ENCODE peak calls at places on chromosomes 7 and 10, in five cellular contexts. K is fibroblast of pulmonary artery, V is H7, I is thoracic aorta, M is foreskin fibroblast. A is an unnamed sample.

GRCh38 chr10:96632974-96633373 is 46.2 kb upstream of the TM9SF3 start:
- DNase-seq in K (no peak), V (no peak), I (no peak), M (no peak), A (no peak)

GRCh38 chr10:110355181-110355831 is 50.6 kb upstream of the SMNDC1 start:
- DNase-seq in K (no peak), V (no peak), I (no peak), M (no peak), A (no peak)

GRCh38 chr10:21208666-21209316 is 311.7 kb upstream of the NEBL start:
- DNase-seq in K (no peak), V (no peak), I (no peak), M (no peak), A (no peak)

GRCh38 chr7:18087031-18087686 is 59.5 kb upstream of the PRPS1L1 start:
- DNase-seq in K (peak; percentile 15), V (peak; percentile 55), I (no peak), M (no peak), A (peak; percentile 50)

GRCh38 chr7:101125989-101126650 is 784 bp upstream of the SERPINE1 start:
- DNase-seq in K (peak; percentile 94), V (no peak), I (no peak), M (peak; percentile 61), A (no peak)

GRCh38 chr7:957418-958220 is 3.1 kb upstream of the ADAP1 start:
- DNase-seq in K (no peak), V (peak; percentile 85), I (no peak), M (no peak), A (peak; percentile 60)

GRCh38 chr7:128732521-128733277 is 6.5 kb upstream of the CALU start:
- DNase-seq in K (no peak), V (no peak), I (no peak), M (no peak), A (no peak)

GRCh38 chr7:126040114-126041045 is 1110.8 kb upstream of the POT1 start:
- DNase-seq in K (no peak), V (peak; percentile 4), I (no peak), M (no peak), A (peak; percentile 34)

GRCh38 chr7:105776068-105776790 is 100.2 kb downstream of the ATXN7L1 start:
- DNase-seq in K (peak; percentile 96), V (peak; percentile 73), I (peak; percentile 9), M (peak; percentile 100), A (peak; percentile 51)

GRCh38 chr7:26614503-26614902 is 249.9 kb downstream of the SKAP2 start:
- DNase-seq in K (no peak), V (peak; percentile 41), I (no peak), M (no peak), A (no peak)

GRCh38 chr10:48523820-48524758 is 80.8 kb downstream of the ARHGAP22 start:
- DNase-seq in K (peak; percentile 21), V (peak; percentile 95), I (no peak), M (no peak), A (peak; percentile 74)

GRCh38 chr7:128017460-128017859 is 13.8 kb downstream of the LRRC4 start:
- DNase-seq in K (no peak), V (no peak), I (no peak), M (no peak), A (no peak)

GRCh38 chr7:105365541-105366534 is 22.9 kb downstream of the SRPK2 start:
- DNase-seq in K (peak; percentile 14), V (no peak), I (no peak), M (no peak), A (no peak)

GRCh38 chr7:94336009-94336408 is 58.7 kb upstream of the COL1A2 start:
- DNase-seq in K (no peak), V (no peak), I (no peak), M (no peak), A (no peak)

GRCh38 chr10:31134303-31134928 is 102.8 kb upstream of the ZNF438 start:
- DNase-seq in K (peak; percentile 84), V (no peak), I (no peak), M (peak; percentile 42), A (no peak)

GRCh38 chr10:97072851-97073665 is 112.7 kb downstream of the SLIT1 start:
- DNase-seq in K (peak; percentile 83), V (peak; percentile 91), I (peak; percentile 38), M (peak; percentile 72), A (peak; percentile 83)

GRCh38 chr10:89373916-89374711 is 3.7 kb upstream of the IFIT1B start:
- DNase-seq in K (peak; percentile 96), V (no peak), I (peak; percentile 73), M (peak; percentile 97), A (no peak)

GRCh38 chr7:151062399-151063211 is 3.2 kb downstream of the SLC4A2 start:
- DNase-seq in K (peak; percentile 52), V (peak; percentile 99), I (no peak), M (no peak), A (peak; percentile 88)

GRCh38 chr10:106537866-106538265 is 626.6 kb downstream of the SORCS1 start:
- DNase-seq in K (no peak), V (no peak), I (no peak), M (no peak), A (no peak)

GRCh38 chr10:70714961-70715360 is 42.7 kb downstream of the ADAMTS14 start:
- DNase-seq in K (no peak), V (no peak), I (no peak), M (no peak), A (no peak)

GRCh38 chr7:66255533-66256100 is 50.5 kb downstream of the TPST1 start:
- DNase-seq in K (peak; percentile 45), V (no peak), I (no peak), M (peak; percentile 29), A (no peak)

GRCh38 chr7:48052748-48053147 is 17.4 kb downstream of the C7orf57 start:
- DNase-seq in K (peak; percentile 75), V (no peak), I (no peak), M (no peak), A (no peak)

GRCh38 chr10:70664702-70665195 is 7.6 kb upstream of the ADAMTS14 start:
- DNase-seq in K (peak; percentile 93), V (no peak), I (no peak), M (peak; percentile 96), A (peak; percentile 28)

GRCh38 chr7:25726180-25726579 is 425.8 kb upstream of the NFE2L3 start:
- DNase-seq in K (no peak), V (peak; percentile 20), I (no peak), M (no peak), A (peak; percentile 70)

GRCh38 chr10:106559442-106559841 is 605.1 kb downstream of the SORCS1 start:
- DNase-seq in K (peak; percentile 42), V (no peak), I (no peak), M (peak; percentile 90), A (no peak)

GRCh38 chr7:124566576-124566975 is 199.0 kb downstream of the GPR37 start:
- DNase-seq in K (peak; percentile 8), V (peak; percentile 1), I (no peak), M (peak; percentile 74), A (peak; percentile 34)

GRCh38 chr10:76492026-76492425 is 1060.6 kb downstream of the LRMDA start:
- DNase-seq in K (peak; percentile 93), V (no peak), I (no peak), M (peak; percentile 55), A (no peak)

GRCh38 chr10:6385683-6386082 is 183.0 kb downstream of the PFKFB3 start:
- DNase-seq in K (peak; percentile 62), V (no peak), I (no peak), M (peak; percentile 55), A (no peak)

GRCh38 chr10:102726274-102726673 is 11.8 kb downstream of the SFXN2 start:
- DNase-seq in K (peak; percentile 45), V (no peak), I (no peak), M (peak; percentile 69), A (no peak)

GRCh38 chr7:54864718-54865117 is 105.7 kb upstream of the SEC61G start:
- DNase-seq in K (no peak), V (no peak), I (no peak), M (no peak), A (no peak)

GRCh38 chr10:4384254-4384653 is 441.8 kb upstream of the AKR1E2 start:
- DNase-seq in K (peak; percentile 13), V (no peak), I (no peak), M (no peak), A (no peak)

GRCh38 chr10:29119374-29119773 is 169.5 kb upstream of the LYZL1 start:
- DNase-seq in K (peak; percentile 34), V (peak; percentile 85), I (no peak), M (no peak), A (peak; percentile 72)

GRCh38 chr7:113371376-113372043 is 253.2 kb upstream of the SMIM30 start:
- DNase-seq in K (no peak), V (no peak), I (no peak), M (no peak), A (no peak)

DNA sequence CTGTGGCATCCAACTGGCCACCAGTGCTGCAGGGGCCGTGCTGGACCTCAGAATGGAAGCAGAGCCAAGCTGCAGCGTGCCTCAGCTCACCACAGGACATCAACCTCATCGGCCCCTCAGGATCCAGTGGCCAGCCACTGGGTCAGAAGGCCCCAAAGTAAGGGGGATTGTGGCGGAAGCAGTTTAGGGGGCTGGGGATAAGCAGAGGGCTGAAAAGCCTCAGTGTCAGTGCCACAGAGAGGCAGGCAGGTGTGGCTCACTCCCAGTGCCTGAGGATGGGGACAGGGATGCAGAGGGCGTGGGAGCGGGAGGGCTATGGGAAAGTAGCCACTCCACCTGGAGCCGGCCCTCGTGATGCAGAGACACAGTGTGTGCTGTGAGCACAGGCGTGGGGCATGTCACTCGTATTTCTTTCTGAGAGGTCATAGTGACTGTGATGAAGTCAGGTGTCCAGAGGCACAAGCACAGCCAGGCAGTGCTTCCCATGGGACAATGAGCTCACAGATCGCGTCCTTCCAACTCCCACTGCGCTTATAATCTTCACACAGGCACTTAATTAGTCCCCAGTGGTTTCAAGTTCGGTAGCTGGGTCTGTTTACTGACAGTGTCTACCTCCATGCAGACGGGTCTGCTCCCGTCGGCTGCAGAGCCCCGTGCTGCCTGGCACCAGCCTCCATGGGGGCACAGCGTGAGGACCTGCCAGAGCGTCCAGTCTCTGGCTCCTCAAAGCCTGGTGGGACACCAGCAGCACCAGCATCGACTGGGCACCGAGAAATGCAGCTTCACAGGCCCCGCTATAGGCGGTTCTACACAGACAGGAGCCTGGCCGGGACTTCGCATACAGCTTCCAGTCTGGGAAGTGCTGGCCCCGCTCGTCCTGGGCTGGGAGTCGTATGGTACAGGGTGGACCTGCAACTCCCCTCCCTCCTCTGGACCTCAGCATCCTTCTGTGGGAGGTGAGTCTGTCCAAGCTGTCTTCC is 42.9 kb upstream of the CNPY1 start:
- DNase-seq in K (no peak), V (no peak), I (no peak), M (no peak), A (no peak)
- H3K4me3 ChIP-seq in K (no peak overlapping the region), V (no peak overlapping the region), I (no peak overlapping the region), M (no peak overlapping the region), A (no peak overlapping the region)

GRCh38 chr7:132352774-132353173 is 223.5 kb downstream of the PLXNA4 start:
- DNase-seq in K (peak; percentile 75), V (no peak), I (no peak), M (no peak), A (no peak)
- H3K4me3 ChIP-seq in K (no peak overlapping the region), V (no peak overlapping the region), I (peak overlapping the region; percentile 61), M (no peak overlapping the region), A (no peak overlapping the region)

GRCh38 chr7:67907792-67908191 is 911.2 kb downstream of the TYW1 start:
- DNase-seq in K (no peak), V (no peak), I (no peak), M (no peak), A (no peak)

GRCh38 chr7:67900456-67900855 is 903.8 kb downstream of the TYW1 start:
- DNase-seq in K (no peak), V (no peak), I (no peak), M (no peak), A (no peak)

GRCh38 chr7:67896721-67897120 is 900.1 kb downstream of the TYW1 start:
- DNase-seq in K (no peak), V (no peak), I (no peak), M (no peak), A (no peak)

GRCh38 chr7:67902143-67902542 is 905.5 kb downstream of the TYW1 start:
- DNase-seq in K (no peak), V (no peak), I (no peak), M (no peak), A (no peak)
- H3K4me3 ChIP-seq in K (no peak overlapping the region), V (no peak overlapping the region), I (peak overlapping the region; percentile 25), M (no peak overlapping the region), A (no peak overlapping the region)

GRCh38 chr7:3106353-3106752 is 62.7 kb upstream of the CARD11 start:
- DNase-seq in K (no peak), V (no peak), I (no peak), M (no peak), A (no peak)
- H3K4me3 ChIP-seq in K (no peak overlapping the region), V (no peak overlapping the region), I (no peak overlapping the region), M (no peak overlapping the region), A (no peak overlapping the region)